ENCODE peak calls at places on chromosomes 13 and 19, in four cellular contexts. One of them, this sample, is unnamed.

GRCh38 chr19:57244513-57244912 is 4.1 kb downstream of the ZNF805 start:
- DNase-seq in A549: no peak
- DNase-seq in GM12878: no peak
- DNase-seq in SK-N-SH: no peak
- DNase-seq in this sample: no peak

GRCh38 chr19:19053508-19054314 is 10.1 kb upstream of the SLC25A42 start:
- DNase-seq in A549: peak; percentile 40
- DNase-seq in GM12878: no peak
- DNase-seq in SK-N-SH: peak; percentile 82
- DNase-seq in this sample: peak; percentile 50

GRCh38 chr19:8320564-8321066 is 560 bp downstream of the NDUFA7 start:
- DNase-seq in A549: no peak
- DNase-seq in GM12878: no peak
- DNase-seq in SK-N-SH: no peak
- DNase-seq in this sample: peak; percentile 25

GRCh38 chr13:67200605-67201004 is 29.5 kb downstream of the PCDH9 start:
- DNase-seq in A549: no peak
- DNase-seq in GM12878: no peak
- DNase-seq in SK-N-SH: peak; percentile 8
- DNase-seq in this sample: no peak

GRCh38 chr13:25137624-25137892 is 34.5 kb downstream of the AMER2 start:
- DNase-seq in A549: no peak
- DNase-seq in GM12878: no peak
- DNase-seq in SK-N-SH: no peak
- DNase-seq in this sample: no peak

GRCh38 chr19:15280915-15281683 is 48.9 kb upstream of the EPHX3 start:
- DNase-seq in A549: no peak
- DNase-seq in GM12878: no peak
- DNase-seq in SK-N-SH: peak; percentile 70
- DNase-seq in this sample: peak; percentile 55

GRCh38 chr19:54178581-54179261 is 5.8 kb upstream of the TMC4 start:
- DNase-seq in A549: no peak
- DNase-seq in GM12878: no peak
- DNase-seq in SK-N-SH: peak; percentile 72
- DNase-seq in this sample: no peak

GRCh38 chr13:49023441-49023840 is 47.7 kb downstream of the FNDC3A start:
- DNase-seq in A549: no peak
- DNase-seq in GM12878: no peak
- DNase-seq in SK-N-SH: no peak
- DNase-seq in this sample: no peak

GRCh38 chr13:35810286-35810685 is 320.9 kb downstream of the DCLK1 start:
- DNase-seq in A549: no peak
- DNase-seq in GM12878: no peak
- DNase-seq in SK-N-SH: peak; percentile 61
- DNase-seq in this sample: no peak

GRCh38 chr19:48424694-48425219 is 21.0 kb upstream of the GRWD1 start:
- DNase-seq in A549: peak; percentile 92
- DNase-seq in GM12878: no peak
- DNase-seq in SK-N-SH: no peak
- DNase-seq in this sample: no peak

GRCh38 chr19:50870417-50871089 is 2.7 kb upstream of the KLK2 start:
- DNase-seq in A549: peak; percentile 65
- DNase-seq in GM12878: no peak
- DNase-seq in SK-N-SH: peak; percentile 80
- DNase-seq in this sample: peak; percentile 12

GRCh38 chr19:2963122-2963521 is 14.2 kb upstream of the TLE6 start:
- DNase-seq in A549: no peak
- DNase-seq in GM12878: no peak
- DNase-seq in SK-N-SH: no peak
- DNase-seq in this sample: no peak

GRCh38 chr13:50509771-50510441 is 333.6 kb downstream of the DLEU7 start:
- DNase-seq in A549: no peak
- DNase-seq in GM12878: no peak
- DNase-seq in SK-N-SH: no peak
- DNase-seq in this sample: no peak

GRCh38 chr13:45861352-45861751 is 9.8 kb upstream of the SIAH3 start:
- DNase-seq in A549: no peak
- DNase-seq in GM12878: no peak
- DNase-seq in SK-N-SH: no peak
- DNase-seq in this sample: no peak

GRCh38 chr19:2207991-2208860 is 27.9 kb downstream of the PLEKHJ1 start:
- DNase-seq in A549: no peak
- DNase-seq in GM12878: no peak
- DNase-seq in SK-N-SH: no peak
- DNase-seq in this sample: no peak

GRCh38 chr19:7376151-7376852 is 27.6 kb downstream of the ARHGEF18 start:
- DNase-seq in A549: no peak
- DNase-seq in GM12878: no peak
- DNase-seq in SK-N-SH: no peak
- DNase-seq in this sample: no peak

GRCh38 chr13:95931300-95932025 is 121.7 kb downstream of the UGGT2 start:
- DNase-seq in A549: no peak
- DNase-seq in GM12878: no peak
- DNase-seq in SK-N-SH: no peak
- DNase-seq in this sample: no peak

GRCh38 chr19:42275103-42275502 is 6.1 kb downstream of the CIC start:
- DNase-seq in A549: no peak
- DNase-seq in GM12878: no peak
- DNase-seq in SK-N-SH: no peak
- DNase-seq in this sample: no peak

GRCh38 chr13:89375839-89376238 is 1704.7 kb downstream of the SLITRK5 start:
- DNase-seq in A549: no peak
- DNase-seq in GM12878: no peak
- DNase-seq in SK-N-SH: no peak
- DNase-seq in this sample: no peak

GRCh38 chr13:41458187-41458938 is 1.0 kb downstream of the RGCC start:
- DNase-seq in A549: no peak
- DNase-seq in GM12878: no peak
- DNase-seq in SK-N-SH: peak; percentile 56
- DNase-seq in this sample: no peak

GRCh38 chr13:44388427-44388826 is 14.8 kb downstream of the SERP2 start:
- DNase-seq in A549: no peak
- DNase-seq in GM12878: no peak
- DNase-seq in SK-N-SH: peak; percentile 47
- DNase-seq in this sample: peak; percentile 31

GRCh38 chr19:574658-575526 is 2.5 kb downstream of the BSG start:
- DNase-seq in A549: no peak
- DNase-seq in GM12878: peak; percentile 28
- DNase-seq in SK-N-SH: no peak
- DNase-seq in this sample: peak; percentile 35

GRCh38 chr13:65093352-65093751 is 2136.8 kb downstream of the PCDH9 start:
- DNase-seq in A549: no peak
- DNase-seq in GM12878: no peak
- DNase-seq in SK-N-SH: peak; percentile 15
- DNase-seq in this sample: no peak

GRCh38 chr19:38228005-38228377 is 4.0 kb upstream of the DPF1 start:
- DNase-seq in A549: no peak
- DNase-seq in GM12878: no peak
- DNase-seq in SK-N-SH: no peak
- DNase-seq in this sample: no peak

GRCh38 chr19:51127032-51127431 is 2.3 kb downstream of the SIGLEC9 start:
- DNase-seq in A549: no peak
- DNase-seq in GM12878: no peak
- DNase-seq in SK-N-SH: no peak
- DNase-seq in this sample: no peak

GRCh38 chr13:33153421-33154381 is 131.9 kb downstream of the STARD13 start:
- DNase-seq in A549: no peak
- DNase-seq in GM12878: no peak
- DNase-seq in SK-N-SH: no peak
- DNase-seq in this sample: peak; percentile 10

GRCh38 chr19:1045247-1045603 is 5.3 kb downstream of the ABCA7 start:
- DNase-seq in A549: peak; percentile 61
- DNase-seq in GM12878: no peak
- DNase-seq in SK-N-SH: peak; percentile 72
- DNase-seq in this sample: peak; percentile 89

GRCh38 chr19:40147693-40148347 is 43.4 kb upstream of the MAP3K10 start:
- DNase-seq in A549: no peak
- DNase-seq in GM12878: no peak
- DNase-seq in SK-N-SH: no peak
- DNase-seq in this sample: no peak

GRCh38 chr13:27510082-27510481 is 59.7 kb upstream of the MTIF3 start:
- DNase-seq in A549: no peak
- DNase-seq in GM12878: no peak
- DNase-seq in SK-N-SH: no peak
- DNase-seq in this sample: no peak

GRCh38 chr13:79149210-79149609 is 256.8 kb downstream of the RBM26 start:
- DNase-seq in A549: no peak
- DNase-seq in GM12878: no peak
- DNase-seq in SK-N-SH: no peak
- DNase-seq in this sample: no peak

GRCh38 chr13:113152894-113153809 is 5.3 kb upstream of the PROZ start:
- DNase-seq in A549: no peak
- DNase-seq in GM12878: no peak
- DNase-seq in SK-N-SH: peak; percentile 65
- DNase-seq in this sample: peak; percentile 36

GRCh38 chr13:113150545-113151365 is 7.7 kb upstream of the PROZ start:
- DNase-seq in A549: no peak
- DNase-seq in GM12878: no peak
- DNase-seq in SK-N-SH: no peak
- DNase-seq in this sample: no peak

GRCh38 chr13:113153810-113154748 is 4.4 kb upstream of the PROZ start:
- DNase-seq in A549: peak; percentile 47
- DNase-seq in GM12878: peak; percentile 3
- DNase-seq in SK-N-SH: peak; percentile 93
- DNase-seq in this sample: peak; percentile 49

GRCh38 chr13:113149711-113150544 is 8.5 kb upstream of the PROZ start:
- DNase-seq in A549: no peak
- DNase-seq in GM12878: no peak
- DNase-seq in SK-N-SH: no peak
- DNase-seq in this sample: peak; percentile 91

GRCh38 chr13:113151745-113152707 is 6.4 kb upstream of the PROZ start:
- DNase-seq in A549: no peak
- DNase-seq in GM12878: no peak
- DNase-seq in SK-N-SH: no peak
- DNase-seq in this sample: no peak
- TF ChIP-seq PBX3 in A549: no peak
- TF ChIP-seq PBX3 in GM12878: no peak
- TF ChIP-seq PBX3 in SK-N-SH: no peak
- TF ChIP-seq PBX3 in this sample: no peak

DNA sequence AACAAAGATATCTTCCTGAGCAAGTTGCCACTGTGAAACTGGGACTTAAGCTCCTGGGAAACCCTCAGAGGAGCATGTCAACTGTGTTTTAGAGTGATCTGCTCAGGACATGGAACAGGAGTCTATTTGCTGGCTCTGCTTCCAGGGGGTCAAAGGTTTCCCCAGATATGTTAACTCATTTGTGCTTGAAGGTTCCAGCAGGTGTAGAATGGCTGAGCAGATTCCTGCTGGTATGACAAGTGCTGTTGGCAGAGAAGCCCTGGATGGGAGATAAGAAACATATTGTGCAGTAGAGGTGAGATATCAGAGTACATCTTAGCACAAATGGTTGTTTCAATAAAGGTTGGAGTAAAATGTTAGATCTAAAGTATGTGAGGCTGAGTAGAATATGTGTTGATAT is 282.7 kb upstream of the DACH1 start:
- DNase-seq in A549: no peak
- DNase-seq in GM12878: no peak
- DNase-seq in SK-N-SH: no peak
- DNase-seq in this sample: no peak
- TF ChIP-seq PBX3 in A549: no peak
- TF ChIP-seq PBX3 in GM12878: no peak
- TF ChIP-seq PBX3 in SK-N-SH: no peak
- TF ChIP-seq PBX3 in this sample: no peak

GRCh38 chr19:16952046-16952445 is 63.2 kb downstream of the F2RL3 start:
- DNase-seq in A549: no peak
- DNase-seq in GM12878: no peak
- DNase-seq in SK-N-SH: no peak
- DNase-seq in this sample: no peak

GRCh38 chr19:16949496-16950023 is 60.8 kb downstream of the F2RL3 start:
- DNase-seq in A549: no peak
- DNase-seq in GM12878: no peak
- DNase-seq in SK-N-SH: no peak
- DNase-seq in this sample: no peak

GRCh38 chr19:16946951-16947940 is 58.4 kb downstream of the F2RL3 start:
- DNase-seq in A549: no peak
- DNase-seq in GM12878: no peak
- DNase-seq in SK-N-SH: no peak
- DNase-seq in this sample: no peak

GRCh38 chr19:16945762-16946465 is 57.1 kb downstream of the F2RL3 start:
- DNase-seq in A549: no peak
- DNase-seq in GM12878: no peak
- DNase-seq in SK-N-SH: no peak
- DNase-seq in this sample: no peak

DNA sequence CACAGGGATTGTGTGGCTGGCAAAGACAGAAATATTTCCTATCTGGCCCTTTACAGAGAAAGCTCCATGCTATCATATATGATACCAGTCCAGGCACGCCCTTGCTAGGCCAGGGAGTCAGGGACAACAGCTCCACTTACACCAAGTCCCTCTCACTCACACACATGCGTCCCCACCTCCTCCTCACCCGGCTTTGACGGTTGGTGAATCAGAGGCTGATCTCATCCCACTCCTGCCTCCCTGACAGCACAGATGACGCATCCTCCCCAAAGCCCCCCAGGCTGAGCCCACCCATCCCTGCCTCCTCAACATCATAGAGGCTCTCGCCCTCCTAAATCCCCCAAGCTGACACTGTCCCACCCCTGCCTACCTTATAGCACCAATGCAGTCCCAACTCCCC is 62.7 kb downstream of the F2RL3 start:
- DNase-seq in A549: no peak
- DNase-seq in GM12878: no peak
- DNase-seq in SK-N-SH: no peak
- DNase-seq in this sample: no peak
- TF ChIP-seq PBX3 in A549: no peak
- TF ChIP-seq PBX3 in GM12878: no peak
- TF ChIP-seq PBX3 in SK-N-SH: no peak
- TF ChIP-seq PBX3 in this sample: no peak

DNA sequence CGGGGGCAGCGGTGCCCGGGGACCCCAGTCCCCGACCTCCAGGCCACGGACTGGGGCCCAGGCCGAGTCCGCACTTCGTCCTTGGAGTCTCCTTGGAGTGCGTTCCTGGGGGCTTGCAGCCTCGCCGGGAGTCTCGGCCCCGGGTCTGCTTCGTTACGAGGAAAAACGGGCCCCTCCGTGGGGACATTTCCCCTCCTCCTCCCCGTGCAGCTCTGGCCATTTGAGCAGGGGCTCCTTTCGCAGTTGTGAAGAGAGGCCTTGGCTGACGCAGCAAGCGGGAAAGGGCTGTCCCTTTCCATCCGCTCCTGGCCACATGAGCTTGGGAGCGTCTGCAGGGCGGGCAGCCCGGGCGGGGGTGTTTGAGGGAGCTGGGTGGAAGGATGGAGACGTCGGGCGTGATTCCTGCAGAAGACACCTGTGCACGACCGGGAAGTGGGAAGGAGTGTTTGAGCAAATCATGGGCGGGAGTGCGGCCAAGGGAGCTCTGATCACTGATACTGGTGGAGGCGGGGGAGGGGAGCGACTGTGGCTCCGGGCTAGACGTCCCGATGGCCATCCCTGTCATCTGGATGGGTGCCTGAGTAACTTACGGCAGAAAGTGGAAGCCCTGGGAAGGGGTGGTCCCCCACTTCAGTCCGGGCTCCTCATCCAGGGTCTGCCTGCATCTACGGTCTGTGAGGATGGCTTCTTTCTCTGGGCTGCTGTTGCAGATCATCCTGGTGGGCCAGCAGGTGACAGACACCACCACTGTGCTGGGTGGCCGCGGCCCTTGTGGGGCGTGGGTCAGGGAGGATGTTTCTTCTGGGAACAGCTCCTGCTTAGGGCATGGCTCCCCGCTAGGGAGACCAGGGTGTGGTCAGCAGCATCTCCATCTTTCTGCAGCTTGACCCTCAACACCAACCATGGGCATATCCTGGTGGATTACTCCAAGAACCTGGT is 736 bp downstream of the GPI start:
- DNase-seq in A549: no peak
- DNase-seq in GM12878: no peak
- DNase-seq in SK-N-SH: peak; percentile 67
- DNase-seq in this sample: no peak
- TF ChIP-seq PBX3 in A549: peak; percentile 10
- TF ChIP-seq PBX3 in GM12878: no peak
- TF ChIP-seq PBX3 in SK-N-SH: no peak
- TF ChIP-seq PBX3 in this sample: no peak